ENCODE peak calls at places on chromosomes 13 and 19, in nine cellular contexts. One of them, this sample, is unnamed.

GRCh38 chr19:30788105-30788765 is 416.1 kb downstream of the ZNF536 start:
- DNase-seq in ovary: no peak
- DNase-seq in A549: no peak
- DNase-seq in suprapubic skin: no peak
- DNase-seq in K562: no peak
- DNase-seq in transverse colon: no peak
- DNase-seq in tibial nerve: peak
- DNase-seq in breast epithelium: no peak
- DNase-seq in GM12878: no peak
- DNase-seq in this sample: no peak

GRCh38 chr19:19109601-19110000 is 28.7 kb downstream of the TMEM161A start:
- DNase-seq in ovary: no peak
- DNase-seq in A549: no peak
- DNase-seq in suprapubic skin: no peak
- DNase-seq in K562: no peak
- DNase-seq in transverse colon: no peak
- DNase-seq in tibial nerve: no peak
- DNase-seq in breast epithelium: no peak
- DNase-seq in GM12878: no peak
- DNase-seq in this sample: no peak

GRCh38 chr19:30083701-30084156 is 141.7 kb downstream of the URI1 start:
- DNase-seq in ovary: no peak
- DNase-seq in A549: no peak
- DNase-seq in suprapubic skin: no peak
- DNase-seq in K562: no peak
- DNase-seq in transverse colon: no peak
- DNase-seq in tibial nerve: no peak
- DNase-seq in breast epithelium: no peak
- DNase-seq in GM12878: no peak
- DNase-seq in this sample: no peak

GRCh38 chr13:30159446-30159839 is 147.9 kb downstream of the KATNAL1 start:
- DNase-seq in ovary: no peak
- DNase-seq in A549: no peak
- DNase-seq in suprapubic skin: no peak
- DNase-seq in K562: no peak
- DNase-seq in transverse colon: no peak
- DNase-seq in tibial nerve: no peak
- DNase-seq in breast epithelium: no peak
- DNase-seq in GM12878: no peak
- DNase-seq in this sample: no peak

GRCh38 chr13:77067519-77067918 is 40.6 kb upstream of the FBXL3 start:
- DNase-seq in ovary: no peak
- DNase-seq in A549: no peak
- DNase-seq in suprapubic skin: no peak
- DNase-seq in K562: no peak
- DNase-seq in transverse colon: no peak
- DNase-seq in tibial nerve: no peak
- DNase-seq in breast epithelium: no peak
- DNase-seq in GM12878: no peak
- DNase-seq in this sample: no peak

GRCh38 chr13:20814224-20814910 is 40.6 kb upstream of the EEF1AKMT1 start:
- DNase-seq in ovary: peak
- DNase-seq in A549: peak
- DNase-seq in suprapubic skin: peak
- DNase-seq in K562: no peak
- DNase-seq in transverse colon: peak
- DNase-seq in tibial nerve: peak
- DNase-seq in breast epithelium: peak
- DNase-seq in GM12878: no peak
- DNase-seq in this sample: no peak

GRCh38 chr19:30083125-30083681 is 141.2 kb downstream of the URI1 start:
- DNase-seq in ovary: no peak
- DNase-seq in A549: no peak
- DNase-seq in suprapubic skin: no peak
- DNase-seq in K562: no peak
- DNase-seq in transverse colon: no peak
- DNase-seq in tibial nerve: no peak
- DNase-seq in breast epithelium: no peak
- DNase-seq in GM12878: no peak
- DNase-seq in this sample: no peak

GRCh38 chr13:39370554-39370953 is 232.4 kb downstream of the LHFPL6 start:
- DNase-seq in ovary: no peak
- DNase-seq in A549: no peak
- DNase-seq in suprapubic skin: no peak
- DNase-seq in K562: no peak
- DNase-seq in transverse colon: no peak
- DNase-seq in tibial nerve: no peak
- DNase-seq in breast epithelium: no peak
- DNase-seq in GM12878: no peak
- DNase-seq in this sample: no peak

GRCh38 chr13:101618440-101619187 is 166.1 kb downstream of the ITGBL1 start:
- DNase-seq in ovary: no peak
- DNase-seq in A549: no peak
- DNase-seq in suprapubic skin: no peak
- DNase-seq in K562: no peak
- DNase-seq in transverse colon: no peak
- DNase-seq in tibial nerve: no peak
- DNase-seq in breast epithelium: no peak
- DNase-seq in GM12878: no peak
- DNase-seq in this sample: no peak

GRCh38 chr19:19866599-19867248 is 1.0 kb downstream of the ZNF253 start:
- DNase-seq in ovary: peak
- DNase-seq in A549: no peak
- DNase-seq in suprapubic skin: no peak
- DNase-seq in K562: peak
- DNase-seq in transverse colon: peak
- DNase-seq in tibial nerve: no peak
- DNase-seq in breast epithelium: no peak
- DNase-seq in GM12878: peak
- DNase-seq in this sample: no peak

GRCh38 chr19:29775575-29775900 is 36.3 kb upstream of the CCNE1 start:
- DNase-seq in ovary: no peak
- DNase-seq in A549: no peak
- DNase-seq in suprapubic skin: no peak
- DNase-seq in K562: no peak
- DNase-seq in transverse colon: no peak
- DNase-seq in tibial nerve: no peak
- DNase-seq in breast epithelium: no peak
- DNase-seq in GM12878: no peak
- DNase-seq in this sample: no peak

GRCh38 chr19:426725-427445 is 17.9 kb upstream of the C2CD4C start:
- DNase-seq in ovary: no peak
- DNase-seq in A549: no peak
- DNase-seq in suprapubic skin: no peak
- DNase-seq in K562: no peak
- DNase-seq in transverse colon: no peak
- DNase-seq in tibial nerve: no peak
- DNase-seq in breast epithelium: no peak
- DNase-seq in GM12878: no peak
- DNase-seq in this sample: no peak

GRCh38 chr19:11555246-11555645 is 3.8 kb downstream of the ELOF1 start:
- DNase-seq in ovary: no peak
- DNase-seq in A549: no peak
- DNase-seq in suprapubic skin: no peak
- DNase-seq in K562: no peak
- DNase-seq in transverse colon: no peak
- DNase-seq in tibial nerve: no peak
- DNase-seq in breast epithelium: no peak
- DNase-seq in GM12878: no peak
- DNase-seq in this sample: no peak

GRCh38 chr19:2690856-2691255 is 11.6 kb downstream of the GNG7 start:
- DNase-seq in ovary: no peak
- DNase-seq in A549: no peak
- DNase-seq in suprapubic skin: no peak
- DNase-seq in K562: no peak
- DNase-seq in transverse colon: no peak
- DNase-seq in tibial nerve: no peak
- DNase-seq in breast epithelium: no peak
- DNase-seq in GM12878: no peak
- DNase-seq in this sample: no peak

GRCh38 chr19:2691951-2692350 is 10.5 kb downstream of the GNG7 start:
- DNase-seq in ovary: no peak
- DNase-seq in A549: no peak
- DNase-seq in suprapubic skin: no peak
- DNase-seq in K562: no peak
- DNase-seq in transverse colon: no peak
- DNase-seq in tibial nerve: no peak
- DNase-seq in breast epithelium: peak
- DNase-seq in GM12878: no peak
- DNase-seq in this sample: no peak

GRCh38 chr19:2695288-2695866 is 7.1 kb downstream of the GNG7 start:
- DNase-seq in ovary: peak
- DNase-seq in A549: no peak
- DNase-seq in suprapubic skin: no peak
- DNase-seq in K562: no peak
- DNase-seq in transverse colon: no peak
- DNase-seq in tibial nerve: no peak
- DNase-seq in breast epithelium: peak
- DNase-seq in GM12878: no peak
- DNase-seq in this sample: no peak

GRCh38 chr19:2693492-2693891 is 9.0 kb downstream of the GNG7 start:
- DNase-seq in ovary: no peak
- DNase-seq in A549: no peak
- DNase-seq in suprapubic skin: no peak
- DNase-seq in K562: no peak
- DNase-seq in transverse colon: no peak
- DNase-seq in tibial nerve: no peak
- DNase-seq in breast epithelium: no peak
- DNase-seq in GM12878: no peak
- DNase-seq in this sample: no peak

GRCh38 chr19:2694196-2694595 is 8.3 kb downstream of the GNG7 start:
- DNase-seq in ovary: no peak
- DNase-seq in A549: no peak
- DNase-seq in suprapubic skin: no peak
- DNase-seq in K562: no peak
- DNase-seq in transverse colon: no peak
- DNase-seq in tibial nerve: no peak
- DNase-seq in breast epithelium: no peak
- DNase-seq in GM12878: no peak
- DNase-seq in this sample: no peak
- H3K27ac ChIP-seq in ovary: no peak
- H3K27ac ChIP-seq in A549: no peak
- H3K27ac ChIP-seq in suprapubic skin: peak
- H3K27ac ChIP-seq in K562: no peak
- H3K27ac ChIP-seq in transverse colon: no peak
- H3K27ac ChIP-seq in tibial nerve: no peak
- H3K27ac ChIP-seq in breast epithelium: peak
- H3K27ac ChIP-seq in GM12878: no peak
- H3K27ac ChIP-seq in this sample: peak

GRCh38 chr13:51769455-51770127 is 34.4 kb downstream of the DHRS12 start:
- DNase-seq in ovary: peak
- DNase-seq in A549: no peak
- DNase-seq in suprapubic skin: peak
- DNase-seq in K562: no peak
- DNase-seq in transverse colon: no peak
- DNase-seq in tibial nerve: peak
- DNase-seq in breast epithelium: peak
- DNase-seq in GM12878: no peak
- DNase-seq in this sample: no peak
- TF ChIP-seq POLR2A in ovary: no peak
- TF ChIP-seq POLR2A in A549: no peak
- TF ChIP-seq POLR2A in suprapubic skin: no peak
- TF ChIP-seq POLR2A in K562: no peak
- TF ChIP-seq POLR2A in transverse colon: no peak
- TF ChIP-seq POLR2A in tibial nerve: no peak
- TF ChIP-seq POLR2A in breast epithelium: no peak
- TF ChIP-seq POLR2A in GM12878: no peak
- TF ChIP-seq POLR2A in this sample: no peak

GRCh38 chr13:95191821-95192220 is 109.4 kb downstream of the ABCC4 start:
- DNase-seq in ovary: peak
- DNase-seq in A549: peak
- DNase-seq in suprapubic skin: peak
- DNase-seq in K562: peak
- DNase-seq in transverse colon: peak
- DNase-seq in tibial nerve: peak
- DNase-seq in breast epithelium: no peak
- DNase-seq in GM12878: peak
- DNase-seq in this sample: no peak
- TF ChIP-seq CTCF in ovary: peak
- TF ChIP-seq CTCF in A549: peak
- TF ChIP-seq CTCF in suprapubic skin: peak
- TF ChIP-seq CTCF in K562: peak
- TF ChIP-seq CTCF in transverse colon: peak
- TF ChIP-seq CTCF in tibial nerve: peak
- TF ChIP-seq CTCF in breast epithelium: peak
- TF ChIP-seq CTCF in GM12878: peak
- TF ChIP-seq CTCF in this sample: peak

GRCh38 chr19:3188627-3189596 is 3.2 kb downstream of the NCLN start:
- DNase-seq in ovary: peak
- DNase-seq in A549: no peak
- DNase-seq in suprapubic skin: no peak
- DNase-seq in K562: no peak
- DNase-seq in transverse colon: peak
- DNase-seq in tibial nerve: no peak
- DNase-seq in breast epithelium: no peak
- DNase-seq in GM12878: no peak
- DNase-seq in this sample: no peak
- H3K27ac ChIP-seq in ovary: no peak
- H3K27ac ChIP-seq in A549: no peak
- H3K27ac ChIP-seq in suprapubic skin: no peak
- H3K27ac ChIP-seq in K562: no peak
- H3K27ac ChIP-seq in transverse colon: peak
- H3K27ac ChIP-seq in tibial nerve: no peak
- H3K27ac ChIP-seq in breast epithelium: no peak
- H3K27ac ChIP-seq in GM12878: no peak
- H3K27ac ChIP-seq in this sample: no peak

DNA sequence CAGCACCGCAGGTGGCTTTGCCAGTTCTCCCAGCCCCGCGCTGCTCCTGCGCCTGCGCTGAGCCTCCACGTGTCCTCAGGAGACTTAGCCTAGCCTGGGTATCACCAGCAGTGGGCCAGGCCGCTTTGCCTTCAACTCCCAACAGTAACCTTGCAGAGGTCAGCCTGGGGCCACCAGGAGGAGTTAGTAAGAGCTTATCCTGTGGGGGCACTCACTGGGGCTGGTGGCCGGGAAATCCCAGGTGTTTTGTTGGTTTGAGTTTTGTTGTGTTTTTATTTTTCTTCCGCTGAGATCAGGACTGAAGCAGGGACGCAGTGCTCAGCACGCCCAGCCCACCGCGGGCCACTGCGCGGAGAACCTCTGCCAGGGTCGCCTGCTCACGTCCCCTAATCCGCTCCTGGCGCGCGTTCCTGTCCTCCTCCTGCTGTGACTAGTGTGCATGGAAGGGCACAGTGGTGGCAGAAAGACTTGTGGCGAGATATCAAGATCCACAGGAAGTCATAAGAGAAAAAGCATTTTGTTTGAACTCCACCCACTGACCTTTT is 207.4 kb upstream of the RFC3 start:
- DNase-seq in ovary: peak
- DNase-seq in A549: no peak
- DNase-seq in suprapubic skin: no peak
- DNase-seq in K562: no peak
- DNase-seq in transverse colon: peak
- DNase-seq in tibial nerve: no peak
- DNase-seq in breast epithelium: no peak
- DNase-seq in GM12878: no peak
- DNase-seq in this sample: no peak
- TF ChIP-seq POLR2A in ovary: no peak
- TF ChIP-seq POLR2A in A549: no peak
- TF ChIP-seq POLR2A in suprapubic skin: no peak
- TF ChIP-seq POLR2A in K562: no peak
- TF ChIP-seq POLR2A in transverse colon: no peak
- TF ChIP-seq POLR2A in tibial nerve: no peak
- TF ChIP-seq POLR2A in breast epithelium: no peak
- TF ChIP-seq POLR2A in GM12878: no peak
- TF ChIP-seq POLR2A in this sample: peak

GRCh38 chr13:47251771-47252170 is 354.9 kb upstream of the HTR2A start:
- DNase-seq in ovary: no peak
- DNase-seq in A549: no peak
- DNase-seq in suprapubic skin: no peak
- DNase-seq in K562: no peak
- DNase-seq in transverse colon: no peak
- DNase-seq in tibial nerve: no peak
- DNase-seq in breast epithelium: no peak
- DNase-seq in GM12878: no peak
- DNase-seq in this sample: no peak
- TF ChIP-seq CTCF in ovary: no peak
- TF ChIP-seq CTCF in A549: no peak
- TF ChIP-seq CTCF in suprapubic skin: no peak
- TF ChIP-seq CTCF in K562: no peak
- TF ChIP-seq CTCF in transverse colon: no peak
- TF ChIP-seq CTCF in tibial nerve: no peak
- TF ChIP-seq CTCF in breast epithelium: no peak
- TF ChIP-seq CTCF in GM12878: no peak
- TF ChIP-seq CTCF in this sample: no peak

This sample was measured in esophagus squamous epithelium.